ENCODE peak calls at places on chromosomes 3 and 15, in eight cellular contexts. U is CD8-positive, alpha-beta T cell; G is substantia nigra; R is aorta; V is neural progenitor cell; P is left ventricle myocardium inferior; M is fibroblast of lung; T is brain microvascular endothelial cell. S is an unnamed sample.
A peak's percentile ranks its signal among the peaks of the same experiment; 100 is the strongest.

GRCh38 chr3:127959041-127959440 is 44.0 kb downstream of the KBTBD12 start:
- DNase-seq in U (no peak), G (no peak), R (no peak), V (no peak), P (no peak), M (no peak), T (no peak), S (no peak)

GRCh38 chr3:136250862-136251460 is 821 bp downstream of the PCCB start:
- DNase-seq in U (peak; percentile 51), G (peak; percentile 89), R (peak; percentile 80), V (peak; percentile 47), P (peak; percentile 67), M (peak; percentile 64), T (peak; percentile 35), S (peak; percentile 92)

GRCh38 chr15:98599911-98600685 is 48.2 kb upstream of the IGF1R start:
- DNase-seq in U (peak; percentile 59), G (peak; percentile 9), R (no peak), V (no peak), P (no peak), M (peak; percentile 70), T (peak; percentile 59), S (peak; percentile 64)

GRCh38 chr3:48505146-48505545 is 1.2 kb upstream of the SHISA5 start:
- DNase-seq in U (no peak), G (no peak), R (peak; percentile 68), V (no peak), P (no peak), M (no peak), T (no peak), S (no peak)

GRCh38 chr15:68492855-68493254 is 60.9 kb upstream of the ITGA11 start:
- DNase-seq in U (no peak), G (no peak), R (no peak), V (no peak), P (peak; percentile 55), M (peak; percentile 73), T (peak; percentile 43), S (no peak)

GRCh38 chr15:88907111-88907510 is 6.1 kb downstream of the MFGE8 start:
- DNase-seq in U (no peak), G (no peak), R (no peak), V (no peak), P (no peak), M (no peak), T (no peak), S (no peak)

GRCh38 chr15:97684249-97684648 is 276.3 kb upstream of the ARRDC4 start:
- DNase-seq in U (no peak), G (no peak), R (no peak), V (no peak), P (no peak), M (no peak), T (no peak), S (no peak)

GRCh38 chr3:27728195-27729087 is 6.3 kb upstream of the EOMES start:
- DNase-seq in U (no peak), G (no peak), R (peak; percentile 75), V (peak; percentile 91), P (no peak), M (no peak), T (no peak), S (no peak)

GRCh38 chr3:155554777-155555445 is 190.0 kb downstream of the PLCH1 start:
- DNase-seq in U (no peak), G (no peak), R (no peak), V (no peak), P (no peak), M (no peak), T (no peak), S (no peak)

GRCh38 chr3:154791611-154792010 is 288.5 kb upstream of the MME start:
- DNase-seq in U (no peak), G (no peak), R (no peak), V (no peak), P (no peak), M (no peak), T (no peak), S (no peak)

GRCh38 chr15:45456212-45457106 is 66.1 kb downstream of the SLC30A4 start:
- DNase-seq in U (no peak), G (no peak), R (no peak), V (no peak), P (no peak), M (peak; percentile 100), T (peak; percentile 100), S (no peak)

GRCh38 chr3:115363071-115363470 is 216.0 kb upstream of the ZBTB20 start:
- DNase-seq in U (no peak), G (no peak), R (no peak), V (no peak), P (no peak), M (peak; percentile 51), T (no peak), S (no peak)

GRCh38 chr3:111070772-111071256 is 802 bp upstream of the NECTIN3 start:
- DNase-seq in U (peak; percentile 50), G (peak; percentile 69), R (peak; percentile 76), V (no peak), P (no peak), M (no peak), T (peak; percentile 74), S (no peak)

GRCh38 chr3:16406579-16406978 is 106.9 kb downstream of the RFTN1 start:
- DNase-seq in U (no peak), G (no peak), R (no peak), V (no peak), P (no peak), M (no peak), T (no peak), S (no peak)

GRCh38 chr15:25674948-25675347 is 188.2 kb downstream of the ATP10A start:
- DNase-seq in U (no peak), G (peak; percentile 52), R (peak; percentile 88), V (no peak), P (peak; percentile 66), M (no peak), T (no peak), S (no peak)

GRCh38 chr3:41239587-41239986 is 40.3 kb downstream of the CTNNB1 start:
- DNase-seq in U (no peak), G (no peak), R (no peak), V (no peak), P (no peak), M (peak; percentile 60), T (no peak), S (no peak)
- H3K27ac ChIP-seq in U (no peak overlapping the region), G (no peak overlapping the region), R (no peak overlapping the region), V (no peak overlapping the region), P (peak overlapping the region; percentile 3), M (no peak overlapping the region), T (no peak overlapping the region), S (no peak overlapping the region)

GRCh38 chr3:123447416-123447748 is 1.5 kb downstream of the ADCY5 start:
- DNase-seq in U (no peak), G (no peak), R (peak; percentile 80), V (no peak), P (no peak), M (no peak), T (no peak), S (no peak)

GRCh38 chr3:123447749-123448502 is 964 bp downstream of the ADCY5 start:
- DNase-seq in U (no peak), G (no peak), R (peak; percentile 83), V (peak; percentile 82), P (no peak), M (no peak), T (no peak), S (no peak)

GRCh38 chr3:123446210-123446609 is 2.7 kb downstream of the ADCY5 start:
- DNase-seq in U (no peak), G (no peak), R (peak; percentile 22), V (no peak), P (no peak), M (no peak), T (no peak), S (no peak)

GRCh38 chr3:123445702-123446101 is 3.2 kb downstream of the ADCY5 start:
- DNase-seq in U (no peak), G (no peak), R (no peak), V (no peak), P (no peak), M (no peak), T (no peak), S (no peak)

DNA sequence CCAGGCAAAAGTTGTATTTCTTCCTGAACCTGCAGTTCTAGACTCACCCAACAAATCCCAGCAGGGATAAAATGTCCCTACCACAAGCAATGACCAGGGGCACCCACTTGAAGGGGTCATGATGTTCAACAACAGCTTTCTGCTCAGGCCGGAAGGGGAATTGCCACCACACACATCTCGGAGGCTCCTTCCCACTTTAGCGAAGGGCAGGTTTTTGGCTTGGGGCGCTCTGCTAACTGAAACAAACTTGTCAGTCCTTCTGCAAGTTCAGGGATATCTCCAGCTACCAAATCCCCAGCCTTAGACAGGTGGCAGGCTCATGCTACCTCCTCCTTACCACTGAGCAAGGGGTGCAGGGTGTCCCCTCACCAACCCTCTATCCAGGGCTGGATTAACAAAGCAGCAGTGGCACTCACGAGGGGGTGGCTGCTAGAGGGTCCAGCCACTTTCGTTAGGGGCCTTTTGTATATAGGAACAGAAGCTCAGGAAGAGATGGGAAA is 2.2 kb downstream of the ADCY5 start:
- DNase-seq in U (no peak), G (no peak), R (peak; percentile 46), V (no peak), P (no peak), M (no peak), T (no peak), S (no peak)
- H3K27ac ChIP-seq in U (no peak overlapping the region), G (peak overlapping the region; percentile 94), R (peak overlapping the region; percentile 6), V (no peak overlapping the region), P (peak overlapping the region; percentile 92), M (no peak overlapping the region), T (no peak overlapping the region), S (no peak overlapping the region)

GRCh38 chr15:70152070-70152480 is 54.4 kb upstream of the TLE3 start:
- DNase-seq in U (no peak), G (no peak), R (no peak), V (no peak), P (no peak), M (peak; percentile 64), T (peak; percentile 29), S (no peak)

GRCh38 chr15:70149667-70150404 is 52.1 kb upstream of the TLE3 start:
- DNase-seq in U (no peak), G (no peak), R (no peak), V (no peak), P (no peak), M (peak; percentile 84), T (peak; percentile 73), S (no peak)

GRCh38 chr15:70151008-70151407 is 53.3 kb upstream of the TLE3 start:
- DNase-seq in U (no peak), G (no peak), R (no peak), V (no peak), P (no peak), M (no peak), T (no peak), S (no peak)

GRCh38 chr15:70151441-70151840 is 53.7 kb upstream of the TLE3 start:
- DNase-seq in U (no peak), G (no peak), R (no peak), V (no peak), P (no peak), M (no peak), T (no peak), S (no peak)

DNA sequence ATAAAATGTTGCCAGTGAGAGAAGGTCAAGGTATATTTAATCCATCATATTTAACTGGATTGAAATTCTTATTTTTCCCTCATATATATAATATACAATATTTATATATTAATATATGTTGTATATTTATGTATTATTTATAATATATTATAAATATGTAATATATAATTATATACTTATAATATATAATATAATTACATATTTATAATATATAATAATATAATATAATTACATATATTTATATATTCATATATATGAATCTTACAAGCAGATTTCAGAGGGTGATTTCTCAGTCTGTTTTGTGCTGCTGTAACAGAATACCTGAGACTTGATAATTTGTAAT is 52.7 kb upstream of the TLE3 start:
- DNase-seq in U (no peak), G (no peak), R (no peak), V (no peak), P (no peak), M (no peak), T (no peak), S (no peak)
- H3K27ac ChIP-seq in U (no peak overlapping the region), G (no peak overlapping the region), R (no peak overlapping the region), V (no peak overlapping the region), P (no peak overlapping the region), M (no peak overlapping the region), T (no peak overlapping the region), S (no peak overlapping the region)

GRCh38 chr15:75900577-75900976 is 3.1 kb upstream of the FBXO22 start:
- DNase-seq in U (no peak), G (no peak), R (no peak), V (no peak), P (no peak), M (no peak), T (no peak), S (no peak)
- H3K27ac ChIP-seq in U (no peak overlapping the region), G (no peak overlapping the region), R (no peak overlapping the region), V (no peak overlapping the region), P (no peak overlapping the region), M (no peak overlapping the region), T (no peak overlapping the region), S (no peak overlapping the region)